ENCODE peak calls at places on chromosomes 4 and X, in five cellular contexts. Q is AG08396, P is GM23248, A is NCI-H1930, S is HEK293T. E is an unnamed sample.

GRCh38 chrX:153780678-153781427 is at the start of gene SRPK3:
- DNase-seq in Q (peak; percentile 71), P (peak; percentile 60), A (no peak), S (no peak), E (no peak)

GRCh38 chr4:68391451-68391850 is 41.6 kb upstream of the YTHDC1 start:
- DNase-seq in Q (no peak), P (no peak), A (no peak), S (no peak), E (no peak)

GRCh38 chrX:24081661-24082154 is 27.0 kb downstream of the EIF2S3 start:
- DNase-seq in Q (peak; percentile 8), P (peak; percentile 65), A (peak; percentile 24), S (peak; percentile 38), E (no peak)

GRCh38 chrX:136658151-136658550 is 10.2 kb downstream of the CD40LG start:
- DNase-seq in Q (no peak), P (no peak), A (no peak), S (no peak), E (no peak)

GRCh38 chr4:28287837-28288236 is 1427.2 kb downstream of the STIM2 start:
- DNase-seq in Q (peak; percentile 64), P (peak; percentile 97), A (no peak), S (no peak), E (no peak)

GRCh38 chrX:41010188-41010846 is 74.9 kb upstream of the USP9X start:
- DNase-seq in Q (peak; percentile 50), P (peak; percentile 91), A (no peak), S (peak; percentile 35), E (no peak)

GRCh38 chr4:74638689-74639088 is 155.6 kb downstream of the BTC start:
- DNase-seq in Q (no peak), P (no peak), A (no peak), S (no peak), E (no peak)

GRCh38 chr4:92885632-92886031 is 581.9 kb downstream of the GRID2 start:
- DNase-seq in Q (no peak), P (no peak), A (no peak), S (no peak), E (no peak)

GRCh38 chrX:123909498-123909897 is 49.6 kb downstream of the XIAP start:
- DNase-seq in Q (no peak), P (no peak), A (no peak), S (no peak), E (no peak)

GRCh38 chr4:163484906-163485305 is 9.6 kb upstream of the TMA16 start:
- DNase-seq in Q (peak; percentile 31), P (peak; percentile 47), A (peak; percentile 2), S (peak; percentile 51), E (no peak)

GRCh38 chr4:14111730-14112171 is 484.2 kb upstream of the BOD1L1 start:
- DNase-seq in Q (no peak), P (peak; percentile 89), A (no peak), S (no peak), E (no peak)

GRCh38 chrX:74438771-74439170 is 17.5 kb downstream of the SLC16A2 start:
- DNase-seq in Q (no peak), P (no peak), A (no peak), S (no peak), E (no peak)